ENCODE peak calls at places on chromosomes 6 and 20, in ten cellular contexts. L is LoVo; K is fibroblast of mammary gland; G is heart left ventricle; Q is GM12878; M is NCI-H2081; R is mesothelial cell of epicardium; D is GF-D8; H is stimulated activated naive B cell treated with anti-CD40 and anti-IgM and Interleukin-4, amounts not matched to agents 10 μg/mL and 1 μg/mL and 100 μg/mL, for 72 hours; T is endothelial cell. F is an unnamed sample.

GRCh38 chr6:153424719-153425400 is 293.8 kb upstream of the RGS17 start:
- DNase-seq in G (no peak), R (no peak), M (no peak), K (peak), D (no peak), Q (no peak), H (no peak), T (no peak), L (no peak), F (no peak)

GRCh38 chr20:36394340-36394965 is 88.3 kb downstream of the DLGAP4 start:
- DNase-seq in T (no peak), Q (no peak), K (peak), R (no peak), H (no peak), G (no peak), M (no peak), D (no peak), L (no peak), F (no peak)

GRCh38 chr6:109877028-109877726 is 100.9 kb upstream of the GPR6 start:
- DNase-seq in L (no peak), R (no peak), T (no peak), H (no peak), M (peak), K (no peak), G (no peak), D (no peak), Q (no peak), F (no peak)

GRCh38 chr6:106154326-106154725 is 68.2 kb downstream of the PRDM1 start:
- DNase-seq in D (no peak), L (no peak), G (no peak), H (no peak), T (no peak), M (no peak), R (no peak), K (no peak), Q (no peak), F (no peak)

GRCh38 chr20:25279403-25279802 is 31.5 kb downstream of the PYGB start:
- DNase-seq in R (no peak), L (no peak), Q (no peak), M (no peak), G (no peak), T (no peak), H (no peak), D (no peak), K (peak), F (no peak)

GRCh38 chr20:50904067-50904570 is 27.1 kb downstream of the ADNP start:
- DNase-seq in H (no peak), T (no peak), Q (no peak), G (no peak), K (no peak), D (no peak), M (no peak), R (no peak), L (no peak), F (no peak)

GRCh38 chr6:111890981-111891380 is 17.7 kb upstream of the FYN start:
- DNase-seq in H (no peak), T (no peak), R (no peak), Q (no peak), D (no peak), L (no peak), K (no peak), G (no peak), M (no peak), F (no peak)

GRCh38 chr6:38152620-38153019 is 333.1 kb downstream of the ZFAND3 start:
- DNase-seq in H (no peak), Q (no peak), G (no peak), K (no peak), T (no peak), M (peak), D (no peak), R (no peak), L (no peak), F (no peak)

GRCh38 chr6:43369174-43370002 is at the start of gene ZNF318:
- DNase-seq in T (peak), K (peak), R (peak), L (peak), M (peak), D (peak), Q (peak), H (peak), G (peak), F (peak)

GRCh38 chr6:168132531-168133184 is 53.6 kb upstream of the FRMD1 start:
- DNase-seq in G (peak), Q (no peak), D (no peak), L (no peak), T (peak), H (no peak), R (no peak), M (no peak), K (peak), F (no peak)

GRCh38 chr20:34943808-34944568 is 11.6 kb downstream of the GSS start:
- DNase-seq in Q (no peak), M (no peak), T (no peak), H (no peak), K (peak), L (peak), R (no peak), D (no peak), G (no peak), F (no peak)

GRCh38 chr6:13524801-13525508 is 37.6 kb upstream of the GFOD1 start:
- DNase-seq in G (no peak), D (no peak), K (no peak), L (no peak), R (no peak), M (peak), H (no peak), T (no peak), Q (no peak), F (no peak)

GRCh38 chr6:151058021-151058733 is 181.6 kb upstream of the AKAP12 start:
- DNase-seq in Q (no peak), R (no peak), M (no peak), H (no peak), T (no peak), L (no peak), G (no peak), K (no peak), D (no peak), F (no peak)